ENCODE peak calls at places on chromosomes 3 and 15, in ten cellular contexts. One of them, this sample, is unnamed.

GRCh38 chr15:89090791-89091666 is 2.8 kb downstream of the ABHD2 start:
- DNase-seq in effector memory CD4-positive, alpha-beta T cell: peak
- DNase-seq in stimulated activated CD4-positive, alpha-beta T cell treated with anti-CD3 and anti-CD28 coated beads, Interleukin-2, amount 100 ng/mL, for 48 hours: peak
- DNase-seq in activated T-cell treated with anti-CD3 and anti-CD28 coated beads, Interleukin-2, amount 50 U/mL, for 72 hours: peak
- DNase-seq in fibroblast of lung: peak
- DNase-seq in M059J: peak
- DNase-seq in natural killer cell: peak
- DNase-seq in kidney glomerular epithelial cell: peak
- DNase-seq in LoVo: no peak
- DNase-seq in activated gamma-delta T cell treated with Interleukin-2 at 50 U/mL for 16 hours: peak
- DNase-seq in this sample: no peak

GRCh38 chr3:105315827-105316226 is 50.9 kb upstream of the ALCAM start:
- DNase-seq in activated gamma-delta T cell treated with Interleukin-2 at 50 U/mL for 16 hours: no peak
- DNase-seq in LoVo: no peak
- DNase-seq in stimulated activated CD4-positive, alpha-beta T cell treated with anti-CD3 and anti-CD28 coated beads, Interleukin-2, amount 100 ng/mL, for 48 hours: no peak
- DNase-seq in kidney glomerular epithelial cell: no peak
- DNase-seq in fibroblast of lung: no peak
- DNase-seq in M059J: no peak
- DNase-seq in natural killer cell: no peak
- DNase-seq in activated T-cell treated with anti-CD3 and anti-CD28 coated beads, Interleukin-2, amount 50 U/mL, for 72 hours: no peak
- DNase-seq in effector memory CD4-positive, alpha-beta T cell: no peak
- DNase-seq in this sample: no peak

GRCh38 chr3:167740961-167741587 is 5.6 kb downstream of the SERPINI1 start:
- DNase-seq in stimulated activated CD4-positive, alpha-beta T cell treated with anti-CD3 and anti-CD28 coated beads, Interleukin-2, amount 100 ng/mL, for 48 hours: peak
- DNase-seq in M059J: peak
- DNase-seq in activated T-cell treated with anti-CD3 and anti-CD28 coated beads, Interleukin-2, amount 50 U/mL, for 72 hours: peak
- DNase-seq in kidney glomerular epithelial cell: peak
- DNase-seq in LoVo: peak
- DNase-seq in natural killer cell: no peak
- DNase-seq in fibroblast of lung: peak
- DNase-seq in activated gamma-delta T cell treated with Interleukin-2 at 50 U/mL for 16 hours: peak
- DNase-seq in effector memory CD4-positive, alpha-beta T cell: no peak
- DNase-seq in this sample: peak

GRCh38 chr3:178699810-178700209 is 163.6 kb downstream of the KCNMB2 start:
- DNase-seq in LoVo: no peak
- DNase-seq in stimulated activated CD4-positive, alpha-beta T cell treated with anti-CD3 and anti-CD28 coated beads, Interleukin-2, amount 100 ng/mL, for 48 hours: no peak
- DNase-seq in fibroblast of lung: peak
- DNase-seq in activated T-cell treated with anti-CD3 and anti-CD28 coated beads, Interleukin-2, amount 50 U/mL, for 72 hours: no peak
- DNase-seq in effector memory CD4-positive, alpha-beta T cell: no peak
- DNase-seq in M059J: peak
- DNase-seq in activated gamma-delta T cell treated with Interleukin-2 at 50 U/mL for 16 hours: no peak
- DNase-seq in natural killer cell: no peak
- DNase-seq in kidney glomerular epithelial cell: peak
- DNase-seq in this sample: no peak

GRCh38 chr15:79994651-79995050 is 23.7 kb upstream of the BCL2A1 start:
- DNase-seq in activated gamma-delta T cell treated with Interleukin-2 at 50 U/mL for 16 hours: no peak
- DNase-seq in activated T-cell treated with anti-CD3 and anti-CD28 coated beads, Interleukin-2, amount 50 U/mL, for 72 hours: no peak
- DNase-seq in effector memory CD4-positive, alpha-beta T cell: no peak
- DNase-seq in kidney glomerular epithelial cell: peak
- DNase-seq in fibroblast of lung: no peak
- DNase-seq in natural killer cell: no peak
- DNase-seq in LoVo: peak
- DNase-seq in M059J: peak
- DNase-seq in stimulated activated CD4-positive, alpha-beta T cell treated with anti-CD3 and anti-CD28 coated beads, Interleukin-2, amount 100 ng/mL, for 48 hours: no peak
- DNase-seq in this sample: peak

GRCh38 chr3:128012050-128012449 is 40.2 kb upstream of the SEC61A1 start:
- DNase-seq in fibroblast of lung: no peak
- DNase-seq in activated gamma-delta T cell treated with Interleukin-2 at 50 U/mL for 16 hours: no peak
- DNase-seq in activated T-cell treated with anti-CD3 and anti-CD28 coated beads, Interleukin-2, amount 50 U/mL, for 72 hours: no peak
- DNase-seq in kidney glomerular epithelial cell: no peak
- DNase-seq in stimulated activated CD4-positive, alpha-beta T cell treated with anti-CD3 and anti-CD28 coated beads, Interleukin-2, amount 100 ng/mL, for 48 hours: no peak
- DNase-seq in M059J: no peak
- DNase-seq in LoVo: no peak
- DNase-seq in effector memory CD4-positive, alpha-beta T cell: no peak
- DNase-seq in natural killer cell: no peak
- DNase-seq in this sample: no peak

GRCh38 chr3:113084777-113085176 is 94.0 kb downstream of the GTPBP8 start:
- DNase-seq in fibroblast of lung: peak
- DNase-seq in effector memory CD4-positive, alpha-beta T cell: no peak
- DNase-seq in kidney glomerular epithelial cell: no peak
- DNase-seq in natural killer cell: no peak
- DNase-seq in M059J: peak
- DNase-seq in activated T-cell treated with anti-CD3 and anti-CD28 coated beads, Interleukin-2, amount 50 U/mL, for 72 hours: no peak
- DNase-seq in LoVo: no peak
- DNase-seq in stimulated activated CD4-positive, alpha-beta T cell treated with anti-CD3 and anti-CD28 coated beads, Interleukin-2, amount 100 ng/mL, for 48 hours: no peak
- DNase-seq in activated gamma-delta T cell treated with Interleukin-2 at 50 U/mL for 16 hours: no peak
- DNase-seq in this sample: no peak

GRCh38 chr3:16338124-16338523 is 73.1 kb downstream of the OXNAD1 start:
- DNase-seq in activated gamma-delta T cell treated with Interleukin-2 at 50 U/mL for 16 hours: peak
- DNase-seq in LoVo: no peak
- DNase-seq in kidney glomerular epithelial cell: no peak
- DNase-seq in M059J: no peak
- DNase-seq in effector memory CD4-positive, alpha-beta T cell: peak
- DNase-seq in stimulated activated CD4-positive, alpha-beta T cell treated with anti-CD3 and anti-CD28 coated beads, Interleukin-2, amount 100 ng/mL, for 48 hours: peak
- DNase-seq in fibroblast of lung: no peak
- DNase-seq in natural killer cell: peak
- DNase-seq in activated T-cell treated with anti-CD3 and anti-CD28 coated beads, Interleukin-2, amount 50 U/mL, for 72 hours: peak
- DNase-seq in this sample: no peak

GRCh38 chr15:62545392-62546227 is 380.5 kb upstream of the C2CD4B start:
- DNase-seq in M059J: peak
- DNase-seq in LoVo: no peak
- DNase-seq in kidney glomerular epithelial cell: peak
- DNase-seq in activated gamma-delta T cell treated with Interleukin-2 at 50 U/mL for 16 hours: no peak
- DNase-seq in fibroblast of lung: peak
- DNase-seq in effector memory CD4-positive, alpha-beta T cell: no peak
- DNase-seq in stimulated activated CD4-positive, alpha-beta T cell treated with anti-CD3 and anti-CD28 coated beads, Interleukin-2, amount 100 ng/mL, for 48 hours: no peak
- DNase-seq in natural killer cell: no peak
- DNase-seq in activated T-cell treated with anti-CD3 and anti-CD28 coated beads, Interleukin-2, amount 50 U/mL, for 72 hours: no peak
- DNase-seq in this sample: no peak

GRCh38 chr15:88810449-88810848 is 7.2 kb downstream of the ACAN start:
- DNase-seq in stimulated activated CD4-positive, alpha-beta T cell treated with anti-CD3 and anti-CD28 coated beads, Interleukin-2, amount 100 ng/mL, for 48 hours: no peak
- DNase-seq in activated gamma-delta T cell treated with Interleukin-2 at 50 U/mL for 16 hours: no peak
- DNase-seq in LoVo: no peak
- DNase-seq in fibroblast of lung: no peak
- DNase-seq in M059J: peak
- DNase-seq in effector memory CD4-positive, alpha-beta T cell: no peak
- DNase-seq in kidney glomerular epithelial cell: no peak
- DNase-seq in activated T-cell treated with anti-CD3 and anti-CD28 coated beads, Interleukin-2, amount 50 U/mL, for 72 hours: no peak
- DNase-seq in natural killer cell: no peak
- DNase-seq in this sample: no peak

GRCh38 chr3:129352045-129352444 is 73.4 kb downstream of the HMCES start:
- DNase-seq in LoVo: no peak
- DNase-seq in activated T-cell treated with anti-CD3 and anti-CD28 coated beads, Interleukin-2, amount 50 U/mL, for 72 hours: no peak
- DNase-seq in stimulated activated CD4-positive, alpha-beta T cell treated with anti-CD3 and anti-CD28 coated beads, Interleukin-2, amount 100 ng/mL, for 48 hours: no peak
- DNase-seq in kidney glomerular epithelial cell: no peak
- DNase-seq in effector memory CD4-positive, alpha-beta T cell: no peak
- DNase-seq in fibroblast of lung: no peak
- DNase-seq in natural killer cell: no peak
- DNase-seq in activated gamma-delta T cell treated with Interleukin-2 at 50 U/mL for 16 hours: no peak
- DNase-seq in M059J: no peak
- DNase-seq in this sample: no peak

GRCh38 chr3:45057557-45057956 is 31.5 kb downstream of the CLEC3B start:
- DNase-seq in natural killer cell: no peak
- DNase-seq in stimulated activated CD4-positive, alpha-beta T cell treated with anti-CD3 and anti-CD28 coated beads, Interleukin-2, amount 100 ng/mL, for 48 hours: no peak
- DNase-seq in M059J: no peak
- DNase-seq in effector memory CD4-positive, alpha-beta T cell: no peak
- DNase-seq in kidney glomerular epithelial cell: no peak
- DNase-seq in LoVo: no peak
- DNase-seq in fibroblast of lung: no peak
- DNase-seq in activated T-cell treated with anti-CD3 and anti-CD28 coated beads, Interleukin-2, amount 50 U/mL, for 72 hours: no peak
- DNase-seq in activated gamma-delta T cell treated with Interleukin-2 at 50 U/mL for 16 hours: no peak
- DNase-seq in this sample: no peak

GRCh38 chr3:1082024-1082633 is 10.7 kb upstream of the CNTN6 start:
- DNase-seq in LoVo: peak
- DNase-seq in kidney glomerular epithelial cell: peak
- DNase-seq in fibroblast of lung: peak
- DNase-seq in effector memory CD4-positive, alpha-beta T cell: no peak
- DNase-seq in activated gamma-delta T cell treated with Interleukin-2 at 50 U/mL for 16 hours: no peak
- DNase-seq in stimulated activated CD4-positive, alpha-beta T cell treated with anti-CD3 and anti-CD28 coated beads, Interleukin-2, amount 100 ng/mL, for 48 hours: no peak
- DNase-seq in natural killer cell: no peak
- DNase-seq in activated T-cell treated with anti-CD3 and anti-CD28 coated beads, Interleukin-2, amount 50 U/mL, for 72 hours: peak
- DNase-seq in M059J: no peak
- DNase-seq in this sample: no peak

GRCh38 chr15:42276762-42277161 is 3.5 kb upstream of the TMEM87A start:
- DNase-seq in M059J: no peak
- DNase-seq in kidney glomerular epithelial cell: no peak
- DNase-seq in activated T-cell treated with anti-CD3 and anti-CD28 coated beads, Interleukin-2, amount 50 U/mL, for 72 hours: no peak
- DNase-seq in LoVo: no peak
- DNase-seq in effector memory CD4-positive, alpha-beta T cell: no peak
- DNase-seq in fibroblast of lung: no peak
- DNase-seq in natural killer cell: no peak
- DNase-seq in activated gamma-delta T cell treated with Interleukin-2 at 50 U/mL for 16 hours: no peak
- DNase-seq in stimulated activated CD4-positive, alpha-beta T cell treated with anti-CD3 and anti-CD28 coated beads, Interleukin-2, amount 100 ng/mL, for 48 hours: no peak
- DNase-seq in this sample: no peak

GRCh38 chr15:34214135-34214534 is 4.2 kb upstream of the KATNBL1 start:
- DNase-seq in effector memory CD4-positive, alpha-beta T cell: no peak
- DNase-seq in LoVo: no peak
- DNase-seq in M059J: no peak
- DNase-seq in fibroblast of lung: no peak
- DNase-seq in kidney glomerular epithelial cell: no peak
- DNase-seq in stimulated activated CD4-positive, alpha-beta T cell treated with anti-CD3 and anti-CD28 coated beads, Interleukin-2, amount 100 ng/mL, for 48 hours: no peak
- DNase-seq in activated gamma-delta T cell treated with Interleukin-2 at 50 U/mL for 16 hours: no peak
- DNase-seq in activated T-cell treated with anti-CD3 and anti-CD28 coated beads, Interleukin-2, amount 50 U/mL, for 72 hours: no peak
- DNase-seq in natural killer cell: no peak
- DNase-seq in this sample: no peak

GRCh38 chr3:123449092-123449985 is 449 bp upstream of the ADCY5 start:
- DNase-seq in natural killer cell: no peak
- DNase-seq in kidney glomerular epithelial cell: no peak
- DNase-seq in M059J: peak
- DNase-seq in activated gamma-delta T cell treated with Interleukin-2 at 50 U/mL for 16 hours: no peak
- DNase-seq in activated T-cell treated with anti-CD3 and anti-CD28 coated beads, Interleukin-2, amount 50 U/mL, for 72 hours: peak
- DNase-seq in LoVo: no peak
- DNase-seq in stimulated activated CD4-positive, alpha-beta T cell treated with anti-CD3 and anti-CD28 coated beads, Interleukin-2, amount 100 ng/mL, for 48 hours: no peak
- DNase-seq in fibroblast of lung: peak
- DNase-seq in effector memory CD4-positive, alpha-beta T cell: no peak
- DNase-seq in this sample: no peak

GRCh38 chr3:67377299-67377698 is 277.1 kb downstream of the SUCLG2 start:
- DNase-seq in effector memory CD4-positive, alpha-beta T cell: no peak
- DNase-seq in activated T-cell treated with anti-CD3 and anti-CD28 coated beads, Interleukin-2, amount 50 U/mL, for 72 hours: no peak
- DNase-seq in natural killer cell: no peak
- DNase-seq in fibroblast of lung: no peak
- DNase-seq in activated gamma-delta T cell treated with Interleukin-2 at 50 U/mL for 16 hours: no peak
- DNase-seq in M059J: no peak
- DNase-seq in LoVo: no peak
- DNase-seq in stimulated activated CD4-positive, alpha-beta T cell treated with anti-CD3 and anti-CD28 coated beads, Interleukin-2, amount 100 ng/mL, for 48 hours: no peak
- DNase-seq in kidney glomerular epithelial cell: no peak
- DNase-seq in this sample: no peak

GRCh38 chr3:185561374-185561943 is 9.1 kb upstream of the LIPH start:
- DNase-seq in activated T-cell treated with anti-CD3 and anti-CD28 coated beads, Interleukin-2, amount 50 U/mL, for 72 hours: no peak
- DNase-seq in natural killer cell: no peak
- DNase-seq in stimulated activated CD4-positive, alpha-beta T cell treated with anti-CD3 and anti-CD28 coated beads, Interleukin-2, amount 100 ng/mL, for 48 hours: no peak
- DNase-seq in kidney glomerular epithelial cell: no peak
- DNase-seq in effector memory CD4-positive, alpha-beta T cell: no peak
- DNase-seq in activated gamma-delta T cell treated with Interleukin-2 at 50 U/mL for 16 hours: no peak
- DNase-seq in fibroblast of lung: no peak
- DNase-seq in LoVo: no peak
- DNase-seq in M059J: no peak
- DNase-seq in this sample: no peak

GRCh38 chr3:128875556-128876120 is 3.8 kb upstream of the ACAD9 start:
- DNase-seq in stimulated activated CD4-positive, alpha-beta T cell treated with anti-CD3 and anti-CD28 coated beads, Interleukin-2, amount 100 ng/mL, for 48 hours: peak
- DNase-seq in effector memory CD4-positive, alpha-beta T cell: peak
- DNase-seq in natural killer cell: no peak
- DNase-seq in M059J: peak
- DNase-seq in fibroblast of lung: peak
- DNase-seq in kidney glomerular epithelial cell: no peak
- DNase-seq in activated T-cell treated with anti-CD3 and anti-CD28 coated beads, Interleukin-2, amount 50 U/mL, for 72 hours: peak
- DNase-seq in LoVo: no peak
- DNase-seq in activated gamma-delta T cell treated with Interleukin-2 at 50 U/mL for 16 hours: peak
- DNase-seq in this sample: no peak

GRCh38 chr3:105352976-105353375 is 13.7 kb upstream of the ALCAM start:
- DNase-seq in effector memory CD4-positive, alpha-beta T cell: no peak
- DNase-seq in activated gamma-delta T cell treated with Interleukin-2 at 50 U/mL for 16 hours: no peak
- DNase-seq in stimulated activated CD4-positive, alpha-beta T cell treated with anti-CD3 and anti-CD28 coated beads, Interleukin-2, amount 100 ng/mL, for 48 hours: no peak
- DNase-seq in M059J: no peak
- DNase-seq in kidney glomerular epithelial cell: no peak
- DNase-seq in LoVo: no peak
- DNase-seq in natural killer cell: no peak
- DNase-seq in fibroblast of lung: peak
- DNase-seq in activated T-cell treated with anti-CD3 and anti-CD28 coated beads, Interleukin-2, amount 50 U/mL, for 72 hours: no peak
- DNase-seq in this sample: no peak

GRCh38 chr3:42195879-42196330 is 70.1 kb downstream of the CCK start:
- DNase-seq in activated gamma-delta T cell treated with Interleukin-2 at 50 U/mL for 16 hours: no peak
- DNase-seq in effector memory CD4-positive, alpha-beta T cell: no peak
- DNase-seq in stimulated activated CD4-positive, alpha-beta T cell treated with anti-CD3 and anti-CD28 coated beads, Interleukin-2, amount 100 ng/mL, for 48 hours: no peak
- DNase-seq in activated T-cell treated with anti-CD3 and anti-CD28 coated beads, Interleukin-2, amount 50 U/mL, for 72 hours: no peak
- DNase-seq in kidney glomerular epithelial cell: no peak
- DNase-seq in natural killer cell: no peak
- DNase-seq in M059J: no peak
- DNase-seq in LoVo: no peak
- DNase-seq in fibroblast of lung: peak
- DNase-seq in this sample: no peak

GRCh38 chr15:31905054-31905453 is 125.3 kb upstream of the CHRNA7 start:
- DNase-seq in effector memory CD4-positive, alpha-beta T cell: no peak
- DNase-seq in natural killer cell: no peak
- DNase-seq in fibroblast of lung: no peak
- DNase-seq in activated gamma-delta T cell treated with Interleukin-2 at 50 U/mL for 16 hours: no peak
- DNase-seq in kidney glomerular epithelial cell: no peak
- DNase-seq in stimulated activated CD4-positive, alpha-beta T cell treated with anti-CD3 and anti-CD28 coated beads, Interleukin-2, amount 100 ng/mL, for 48 hours: no peak
- DNase-seq in activated T-cell treated with anti-CD3 and anti-CD28 coated beads, Interleukin-2, amount 50 U/mL, for 72 hours: no peak
- DNase-seq in LoVo: no peak
- DNase-seq in M059J: no peak
- DNase-seq in this sample: no peak

GRCh38 chr15:66775127-66776105 is 73.4 kb downstream of the SMAD6 start:
- DNase-seq in activated T-cell treated with anti-CD3 and anti-CD28 coated beads, Interleukin-2, amount 50 U/mL, for 72 hours: no peak
- DNase-seq in activated gamma-delta T cell treated with Interleukin-2 at 50 U/mL for 16 hours: no peak
- DNase-seq in M059J: peak
- DNase-seq in LoVo: no peak
- DNase-seq in effector memory CD4-positive, alpha-beta T cell: no peak
- DNase-seq in fibroblast of lung: no peak
- DNase-seq in stimulated activated CD4-positive, alpha-beta T cell treated with anti-CD3 and anti-CD28 coated beads, Interleukin-2, amount 100 ng/mL, for 48 hours: no peak
- DNase-seq in kidney glomerular epithelial cell: peak
- DNase-seq in natural killer cell: no peak
- DNase-seq in this sample: no peak

GRCh38 chr3:100358413-100358812 is 23.9 kb downstream of the NIT2 start:
- DNase-seq in LoVo: no peak
- DNase-seq in stimulated activated CD4-positive, alpha-beta T cell treated with anti-CD3 and anti-CD28 coated beads, Interleukin-2, amount 100 ng/mL, for 48 hours: no peak
- DNase-seq in fibroblast of lung: no peak
- DNase-seq in activated gamma-delta T cell treated with Interleukin-2 at 50 U/mL for 16 hours: no peak
- DNase-seq in effector memory CD4-positive, alpha-beta T cell: no peak
- DNase-seq in natural killer cell: no peak
- DNase-seq in activated T-cell treated with anti-CD3 and anti-CD28 coated beads, Interleukin-2, amount 50 U/mL, for 72 hours: no peak
- DNase-seq in kidney glomerular epithelial cell: no peak
- DNase-seq in M059J: no peak
- DNase-seq in this sample: no peak

GRCh38 chr3:148379763-148380162 is 317.9 kb upstream of the AGTR1 start:
- DNase-seq in effector memory CD4-positive, alpha-beta T cell: no peak
- DNase-seq in activated T-cell treated with anti-CD3 and anti-CD28 coated beads, Interleukin-2, amount 50 U/mL, for 72 hours: no peak
- DNase-seq in activated gamma-delta T cell treated with Interleukin-2 at 50 U/mL for 16 hours: no peak
- DNase-seq in M059J: peak
- DNase-seq in kidney glomerular epithelial cell: peak
- DNase-seq in LoVo: peak
- DNase-seq in natural killer cell: no peak
- DNase-seq in fibroblast of lung: peak
- DNase-seq in stimulated activated CD4-positive, alpha-beta T cell treated with anti-CD3 and anti-CD28 coated beads, Interleukin-2, amount 100 ng/mL, for 48 hours: no peak
- DNase-seq in this sample: peak

GRCh38 chr3:134397755-134398154 is 23.5 kb upstream of the AMOTL2 start:
- DNase-seq in LoVo: no peak
- DNase-seq in M059J: no peak
- DNase-seq in activated T-cell treated with anti-CD3 and anti-CD28 coated beads, Interleukin-2, amount 50 U/mL, for 72 hours: no peak
- DNase-seq in stimulated activated CD4-positive, alpha-beta T cell treated with anti-CD3 and anti-CD28 coated beads, Interleukin-2, amount 100 ng/mL, for 48 hours: no peak
- DNase-seq in kidney glomerular epithelial cell: no peak
- DNase-seq in natural killer cell: no peak
- DNase-seq in fibroblast of lung: no peak
- DNase-seq in activated gamma-delta T cell treated with Interleukin-2 at 50 U/mL for 16 hours: no peak
- DNase-seq in effector memory CD4-positive, alpha-beta T cell: no peak
- DNase-seq in this sample: no peak

GRCh38 chr3:46056686-46057085 is 29.4 kb upstream of the XCR1 start:
- DNase-seq in LoVo: no peak
- DNase-seq in effector memory CD4-positive, alpha-beta T cell: no peak
- DNase-seq in fibroblast of lung: no peak
- DNase-seq in M059J: no peak
- DNase-seq in stimulated activated CD4-positive, alpha-beta T cell treated with anti-CD3 and anti-CD28 coated beads, Interleukin-2, amount 100 ng/mL, for 48 hours: no peak
- DNase-seq in kidney glomerular epithelial cell: no peak
- DNase-seq in natural killer cell: no peak
- DNase-seq in activated T-cell treated with anti-CD3 and anti-CD28 coated beads, Interleukin-2, amount 50 U/mL, for 72 hours: no peak
- DNase-seq in activated gamma-delta T cell treated with Interleukin-2 at 50 U/mL for 16 hours: no peak
- DNase-seq in this sample: no peak

GRCh38 chr3:122661633-122662032 is 19.0 kb upstream of the PARP14 start:
- DNase-seq in kidney glomerular epithelial cell: no peak
- DNase-seq in stimulated activated CD4-positive, alpha-beta T cell treated with anti-CD3 and anti-CD28 coated beads, Interleukin-2, amount 100 ng/mL, for 48 hours: no peak
- DNase-seq in fibroblast of lung: no peak
- DNase-seq in effector memory CD4-positive, alpha-beta T cell: no peak
- DNase-seq in natural killer cell: no peak
- DNase-seq in LoVo: no peak
- DNase-seq in M059J: peak
- DNase-seq in activated T-cell treated with anti-CD3 and anti-CD28 coated beads, Interleukin-2, amount 50 U/mL, for 72 hours: peak
- DNase-seq in activated gamma-delta T cell treated with Interleukin-2 at 50 U/mL for 16 hours: no peak
- DNase-seq in this sample: no peak